ENCODE peak calls at places on chromosomes 7 and 10, in six cellular contexts. X is mammary epithelial cell, U is K562, W is neuronal stem cell, R is adrenal gland, H is transverse colon. J is an unnamed sample. For H3K4me1 and H3K36me3, the result is how much of the 10 kb centered on the place peaks cover.

GRCh38 chr10:128568491-128568890 is 442.3 kb upstream of the MKI67 start:
- DNase-seq in W (no peak), U (no peak), R (no peak), X (no peak), H (no peak), J (no peak)

GRCh38 chr7:42691030-42691639 is 220.7 kb downstream of the C7orf25 start:
- DNase-seq in H (peak), U (peak), X (peak), W (peak), R (peak), J (peak)

GRCh38 chr10:99527526-99528255 is 5.1 kb upstream of the NKX2-3 start:
- DNase-seq in U (no peak), R (no peak), W (no peak), X (no peak), H (no peak), J (no peak)

GRCh38 chr7:46444266-46444665 is 523.2 kb upstream of the IGFBP3 start:
- DNase-seq in W (no peak), U (no peak), H (no peak), R (no peak), X (peak), J (no peak)

GRCh38 chr7:18896343-18896975 is 221.0 kb downstream of the TWIST1 start:
- DNase-seq in U (no peak), W (no peak), H (no peak), X (no peak), R (no peak), J (no peak)

GRCh38 chr7:130996841-130997231 is 262.8 kb upstream of the KLF14 start:
- DNase-seq in R (no peak), X (peak), H (peak), U (no peak), W (no peak), J (no peak)

GRCh38 chr7:131769241-131769640 is 212.8 kb upstream of the PODXL start:
- DNase-seq in X (peak), H (no peak), U (no peak), R (no peak), W (no peak), J (no peak)

GRCh38 chr10:4033341-4033896 is 248.4 kb upstream of the KLF6 start:
- DNase-seq in U (no peak), W (no peak), X (no peak), H (no peak), R (no peak), J (no peak)

GRCh38 chr10:21099291-21099800 is 202.2 kb upstream of the NEBL start:
- DNase-seq in U (no peak), X (no peak), R (no peak), H (no peak), W (no peak), J (no peak)
- H3K27ac ChIP-seq in U (no peak), X (no peak), R (peak), H (no peak), W (peak), J (no peak)

DNA sequence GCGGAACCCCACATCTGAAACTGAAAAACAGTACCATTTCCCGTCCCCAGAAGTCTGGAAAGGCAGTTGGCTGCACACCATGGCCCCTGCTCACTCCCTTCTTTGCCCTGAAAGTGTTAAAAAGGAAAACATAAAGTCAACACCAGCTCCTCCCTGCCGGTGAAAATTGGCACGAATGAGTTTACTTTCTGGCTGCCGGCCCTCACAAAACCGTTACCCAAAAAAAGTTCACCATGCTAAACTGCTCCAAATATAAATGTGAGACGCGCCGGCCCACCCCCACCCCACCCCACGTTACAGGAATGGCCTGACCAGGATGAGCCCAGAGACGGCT is 1.2 kb downstream of the DIP2C start:
- DNase-seq in H (no peak), W (no peak), R (no peak), U (no peak), X (peak), J (no peak)
- H3K4me1 ChIP-seq in H (under half), W (under half), R (under half), U (under half), X (under half), J (under half)

GRCh38 chr10:132703305-132704007 is 82.5 kb downstream of the NKX6-2 start:
- DNase-seq in W (no peak), U (no peak), X (no peak), H (no peak), R (no peak), J (no peak)

GRCh38 chr10:132701099-132701845 is 84.7 kb downstream of the NKX6-2 start:
- DNase-seq in X (no peak), U (no peak), W (no peak), H (no peak), R (no peak), J (no peak)

GRCh38 chr10:132701846-132702190 is 84.1 kb downstream of the NKX6-2 start:
- DNase-seq in X (no peak), W (no peak), H (no peak), R (no peak), U (no peak), J (no peak)

GRCh38 chr10:132704008-132704814 is 81.7 kb downstream of the NKX6-2 start:
- DNase-seq in H (no peak), X (no peak), W (no peak), U (no peak), R (no peak), J (no peak)

GRCh38 chr10:132702601-132703304 is 83.2 kb downstream of the NKX6-2 start:
- DNase-seq in H (no peak), W (no peak), X (no peak), R (no peak), U (no peak), J (no peak)
- H3K36me3 ChIP-seq in H (under half), W (under half), X (under half), R (under half), U (under half), J (under half)

DNA sequence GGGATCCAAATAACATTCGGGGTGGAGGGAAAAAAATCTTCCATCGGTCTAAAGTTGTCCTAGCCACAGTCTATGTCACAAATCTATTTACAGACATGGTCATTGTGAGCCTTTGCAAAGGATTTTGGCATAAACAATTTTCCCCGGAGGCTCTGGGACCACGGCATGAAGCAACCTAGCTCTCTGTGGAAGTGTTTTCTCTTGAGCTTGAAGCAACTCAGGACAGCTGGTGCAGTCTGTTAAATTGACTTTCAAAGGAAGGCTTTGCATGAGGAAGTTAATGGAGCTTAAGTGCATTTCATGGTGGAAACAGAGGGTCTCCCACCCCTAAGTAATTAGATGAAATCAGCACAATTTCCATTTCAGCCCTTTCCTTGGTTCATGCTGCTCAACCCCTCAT is 40.1 kb downstream of the CCDC3 start:
- DNase-seq in X (no peak), W (no peak), R (no peak), U (no peak), H (no peak), J (no peak)
- H3K27ac ChIP-seq in X (no peak), W (no peak), R (no peak), U (no peak), H (no peak), J (no peak)